ENCODE peak calls at places on chromosome 15, in six cellular contexts. One of them, this sample, is unnamed.

GRCh38 chr15:89322822-89323221 is 11.8 kb downstream of the POLG start:
- DNase-seq in SK-N-SH: no peak
- DNase-seq in H1: no peak
- DNase-seq in IMR-90: no peak
- DNase-seq in astrocyte: no peak
- DNase-seq in MM.1S: no peak
- DNase-seq in this sample: no peak

GRCh38 chr15:83323296-83323711 is 38.8 kb upstream of the BNC1 start:
- DNase-seq in SK-N-SH: peak; percentile 4
- DNase-seq in H1: no peak
- DNase-seq in IMR-90: peak; percentile 98
- DNase-seq in astrocyte: peak; percentile 96
- DNase-seq in MM.1S: no peak
- DNase-seq in this sample: no peak

GRCh38 chr15:50418041-50418583 is 6.1 kb upstream of the USP8 start:
- DNase-seq in SK-N-SH: no peak
- DNase-seq in H1: no peak
- DNase-seq in IMR-90: no peak
- DNase-seq in astrocyte: no peak
- DNase-seq in MM.1S: no peak
- DNase-seq in this sample: no peak

GRCh38 chr15:48447058-48447457 is 115.8 kb downstream of the DUT start:
- DNase-seq in SK-N-SH: no peak
- DNase-seq in H1: no peak
- DNase-seq in IMR-90: no peak
- DNase-seq in astrocyte: no peak
- DNase-seq in MM.1S: no peak
- DNase-seq in this sample: peak; percentile 6

GRCh38 chr15:83846847-83847246 is 192.9 kb downstream of the ADAMTSL3 start:
- DNase-seq in SK-N-SH: no peak
- DNase-seq in H1: no peak
- DNase-seq in IMR-90: peak; percentile 94
- DNase-seq in astrocyte: peak; percentile 78
- DNase-seq in MM.1S: no peak
- DNase-seq in this sample: no peak

GRCh38 chr15:60350121-60350520 is 47.7 kb downstream of the ANXA2 start:
- DNase-seq in SK-N-SH: no peak
- DNase-seq in H1: no peak
- DNase-seq in IMR-90: no peak
- DNase-seq in astrocyte: no peak
- DNase-seq in MM.1S: no peak
- DNase-seq in this sample: no peak

GRCh38 chr15:31801152-31801551 is 229.2 kb upstream of the CHRNA7 start:
- DNase-seq in SK-N-SH: peak; percentile 62
- DNase-seq in H1: no peak
- DNase-seq in IMR-90: no peak
- DNase-seq in astrocyte: no peak
- DNase-seq in MM.1S: no peak
- DNase-seq in this sample: no peak

GRCh38 chr15:95713315-95713714 is 617.2 kb upstream of the NR2F2 start:
- DNase-seq in SK-N-SH: no peak
- DNase-seq in H1: no peak
- DNase-seq in IMR-90: no peak
- DNase-seq in astrocyte: no peak
- DNase-seq in MM.1S: no peak
- DNase-seq in this sample: no peak

GRCh38 chr15:101124731-101125558 is 126.9 kb downstream of the CHSY1 start:
- DNase-seq in SK-N-SH: no peak
- DNase-seq in H1: no peak
- DNase-seq in IMR-90: peak; percentile 99
- DNase-seq in astrocyte: peak; percentile 99
- DNase-seq in MM.1S: no peak
- DNase-seq in this sample: peak; percentile 74

GRCh38 chr15:84953136-84953535 is 28.5 kb upstream of the PDE8A start:
- DNase-seq in SK-N-SH: no peak
- DNase-seq in H1: no peak
- DNase-seq in IMR-90: peak; percentile 57
- DNase-seq in astrocyte: peak; percentile 37
- DNase-seq in MM.1S: no peak
- DNase-seq in this sample: no peak

GRCh38 chr15:71572452-71573053 is 237.8 kb upstream of the NR2E3 start:
- DNase-seq in SK-N-SH: no peak
- DNase-seq in H1: peak; percentile 53
- DNase-seq in IMR-90: no peak
- DNase-seq in astrocyte: peak; percentile 27
- DNase-seq in MM.1S: no peak
- DNase-seq in this sample: no peak

GRCh38 chr15:57887825-57888224 is 177.7 kb downstream of the ALDH1A2 start:
- DNase-seq in SK-N-SH: no peak
- DNase-seq in H1: no peak
- DNase-seq in IMR-90: no peak
- DNase-seq in astrocyte: no peak
- DNase-seq in MM.1S: no peak
- DNase-seq in this sample: no peak
- H2AFZ ChIP-seq in SK-N-SH: no peak overlapping the region
- H2AFZ ChIP-seq in H1: no peak overlapping the region
- H2AFZ ChIP-seq in IMR-90: no peak overlapping the region
- H2AFZ ChIP-seq in astrocyte: no peak overlapping the region
- H2AFZ ChIP-seq in MM.1S: no peak overlapping the region
- H2AFZ ChIP-seq in this sample: no peak overlapping the region

GRCh38 chr15:78675617-78676360 is 34.8 kb upstream of the CHRNB4 start:
- DNase-seq in SK-N-SH: no peak
- DNase-seq in H1: no peak
- DNase-seq in IMR-90: no peak
- DNase-seq in astrocyte: no peak
- DNase-seq in MM.1S: no peak
- DNase-seq in this sample: no peak
- H3K4me1 ChIP-seq in SK-N-SH: no peaks in the 10 kb centered on the region
- H3K4me1 ChIP-seq in H1: peaks cover 7% of the 10 kb centered on the region
- H3K4me1 ChIP-seq in IMR-90: no peaks in the 10 kb centered on the region
- H3K4me1 ChIP-seq in astrocyte: no peaks in the 10 kb centered on the region
- H3K4me1 ChIP-seq in MM.1S: no peaks in the 10 kb centered on the region
- H3K4me1 ChIP-seq in this sample: no peaks in the 10 kb centered on the region

GRCh38 chr15:52731732-52732470 is 52.7 kb upstream of the ATOSA start:
- DNase-seq in SK-N-SH: no peak
- DNase-seq in H1: no peak
- DNase-seq in IMR-90: no peak
- DNase-seq in astrocyte: no peak
- DNase-seq in MM.1S: peak; percentile 55
- DNase-seq in this sample: no peak
- H2AFZ ChIP-seq in SK-N-SH: no peak overlapping the region
- H2AFZ ChIP-seq in H1: no peak overlapping the region
- H2AFZ ChIP-seq in IMR-90: no peak overlapping the region
- H2AFZ ChIP-seq in astrocyte: no peak overlapping the region
- H2AFZ ChIP-seq in MM.1S: peak overlapping the region; percentile 16
- H2AFZ ChIP-seq in this sample: peak overlapping the region; percentile 80

GRCh38 chr15:68789041-68789920 is 31.4 kb downstream of the ANP32A start:
- DNase-seq in SK-N-SH: no peak
- DNase-seq in H1: no peak
- DNase-seq in IMR-90: no peak
- DNase-seq in astrocyte: no peak
- DNase-seq in MM.1S: no peak
- DNase-seq in this sample: no peak
- H3K4me1 ChIP-seq in SK-N-SH: no peaks in the 10 kb centered on the region
- H3K4me1 ChIP-seq in H1: peaks cover 22% of the 10 kb centered on the region
- H3K4me1 ChIP-seq in IMR-90: peaks cover 10% of the 10 kb centered on the region
- H3K4me1 ChIP-seq in astrocyte: peaks cover 3% of the 10 kb centered on the region
- H3K4me1 ChIP-seq in MM.1S: peaks cover 37% of the 10 kb centered on the region
- H3K4me1 ChIP-seq in this sample: peaks cover 4% of the 10 kb centered on the region

DNA sequence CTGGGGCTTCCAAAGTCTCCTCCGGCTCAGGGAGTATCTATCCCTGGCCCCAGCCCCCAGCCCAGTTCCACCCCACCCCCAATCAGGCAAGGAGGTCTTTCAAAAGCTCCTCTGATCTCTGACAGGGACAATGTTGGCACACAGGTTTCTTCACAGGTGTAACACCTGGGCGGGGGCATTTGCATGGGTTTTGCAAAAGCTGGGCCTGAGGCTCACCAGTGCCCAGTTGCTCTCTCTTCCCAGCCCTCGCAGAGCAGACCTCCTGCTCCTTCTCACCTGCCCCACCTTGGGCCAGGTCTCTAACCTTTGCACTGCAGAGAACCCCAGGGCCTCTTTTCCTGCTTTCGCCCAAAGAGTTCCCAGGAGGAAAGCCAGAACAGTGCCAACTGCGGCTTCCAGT is 8.6 kb upstream of the CSK start:
- DNase-seq in SK-N-SH: no peak
- DNase-seq in H1: no peak
- DNase-seq in IMR-90: no peak
- DNase-seq in astrocyte: no peak
- DNase-seq in MM.1S: no peak
- DNase-seq in this sample: peak; percentile 69
- H2AFZ ChIP-seq in SK-N-SH: no peak overlapping the region
- H2AFZ ChIP-seq in H1: no peak overlapping the region
- H2AFZ ChIP-seq in IMR-90: no peak overlapping the region
- H2AFZ ChIP-seq in astrocyte: no peak overlapping the region
- H2AFZ ChIP-seq in MM.1S: peak overlapping the region; percentile 25
- H2AFZ ChIP-seq in this sample: no peak overlapping the region

DNA sequence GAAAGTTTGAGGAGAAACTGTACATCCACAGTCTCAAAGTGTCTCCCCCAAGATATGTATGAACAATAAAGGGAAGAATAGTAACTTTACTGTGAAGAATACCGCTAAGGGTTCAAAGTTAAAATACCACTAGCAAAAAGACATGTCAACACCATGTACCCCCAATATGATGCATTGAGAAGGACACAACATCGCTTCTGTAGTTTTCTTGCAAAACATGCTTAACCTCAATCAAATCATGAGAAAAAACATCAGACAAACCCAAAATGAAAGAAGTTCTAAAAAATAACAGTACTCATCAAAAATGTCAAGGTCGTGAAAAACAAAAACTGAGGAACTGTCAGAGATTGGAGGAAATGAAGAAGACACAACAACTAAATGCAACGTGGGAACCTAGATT is 3.6 kb downstream of the HERC1 start:
- DNase-seq in SK-N-SH: no peak
- DNase-seq in H1: no peak
- DNase-seq in IMR-90: no peak
- DNase-seq in astrocyte: no peak
- DNase-seq in MM.1S: no peak
- DNase-seq in this sample: no peak
- H3K4me1 ChIP-seq in SK-N-SH: peaks cover 7% of the 10 kb centered on the region
- H3K4me1 ChIP-seq in H1: no peaks in the 10 kb centered on the region
- H3K4me1 ChIP-seq in IMR-90: peaks cover 2% of the 10 kb centered on the region
- H3K4me1 ChIP-seq in astrocyte: peaks cover 5% of the 10 kb centered on the region
- H3K4me1 ChIP-seq in MM.1S: peaks cover 9% of the 10 kb centered on the region
- H3K4me1 ChIP-seq in this sample: peaks cover 57% of the 10 kb centered on the region